ENCODE peak calls at places on chromosomes 16 and 17, in seven cellular contexts. H is GM23248; D is astrocyte; F is fibroblast of lung; R is SK-N-SH; N is cardiac muscle cell; C is CD8-positive, alpha-beta T cell. Y is an unnamed sample.

GRCh38 chr17:79627184-79627765 is 16.4 kb upstream of the RBFOX3 start:
- DNase-seq in H (no peak), D (no peak), F (no peak), R (peak), N (no peak), C (no peak), Y (no peak)

GRCh38 chr16:1953734-1954133 is 755 bp downstream of the RPL3L start:
- DNase-seq in H (no peak), D (no peak), F (no peak), R (no peak), N (no peak), C (no peak), Y (no peak)

GRCh38 chr17:60248618-60249516 is 99.1 kb downstream of the CA4 start:
- DNase-seq in H (no peak), D (no peak), F (no peak), R (no peak), N (no peak), C (no peak), Y (peak)

GRCh38 chr17:36942031-36942599 is 4.8 kb downstream of the LHX1 start:
- DNase-seq in H (no peak), D (no peak), F (no peak), R (peak), N (peak), C (no peak), Y (no peak)

GRCh38 chr17:27315796-27316465 is 22.0 kb downstream of the WSB1 start:
- DNase-seq in H (no peak), D (no peak), F (no peak), R (no peak), N (no peak), C (no peak), Y (no peak)

GRCh38 chr17:15262291-15263205 is 2.6 kb downstream of the PMP22 start:
- DNase-seq in H (peak), D (peak), F (peak), R (peak), N (peak), C (no peak), Y (peak)

GRCh38 chr16:87806246-87806607 is 40.4 kb upstream of the KLHDC4 start:
- DNase-seq in H (peak), D (peak), F (peak), R (no peak), N (no peak), C (no peak), Y (peak)

GRCh38 chr17:48357727-48358126 is 72.3 kb downstream of the SKAP1 start:
- DNase-seq in H (no peak), D (no peak), F (no peak), R (no peak), N (no peak), C (no peak), Y (no peak)

GRCh38 chr17:55122114-55122513 is 142.6 kb upstream of the HLF start:
- DNase-seq in H (no peak), D (no peak), F (no peak), R (no peak), N (no peak), C (no peak), Y (no peak)

GRCh38 chr17:6823011-6823442 is 8.5 kb downstream of the TEKT1 start:
- DNase-seq in H (peak), D (peak), F (peak), R (no peak), N (peak), C (no peak), Y (peak)

GRCh38 chr17:45222273-45222993 is 748 bp downstream of the FMNL1 start:
- DNase-seq in H (no peak), D (no peak), F (no peak), R (peak), N (no peak), C (peak), Y (no peak)

GRCh38 chr16:72836985-72837384 is 210.9 kb downstream of the ZFHX3 start:
- DNase-seq in H (no peak), D (no peak), F (no peak), R (no peak), N (no peak), C (no peak), Y (no peak)

GRCh38 chr17:77472837-77473214 is 332.1 kb downstream of the SEC14L1 start:
- DNase-seq in H (no peak), D (no peak), F (no peak), R (no peak), N (no peak), C (no peak), Y (no peak)

GRCh38 chr17:61770043-61770442 is 93.3 kb downstream of the BRIP1 start:
- DNase-seq in H (peak), D (no peak), F (no peak), R (no peak), N (no peak), C (no peak), Y (peak)

GRCh38 chr17:55454906-55455474 is 33.4 kb upstream of the MMD start:
- DNase-seq in H (peak), D (peak), F (peak), R (no peak), N (peak), C (no peak), Y (peak)

GRCh38 chr16:15418206-15418605 is 16.2 kb upstream of the BMERB1 start:
- DNase-seq in H (no peak), D (no peak), F (no peak), R (no peak), N (no peak), C (no peak), Y (no peak)

GRCh38 chr16:79317521-79317920 is 283.0 kb downstream of the MAF start:
- DNase-seq in H (no peak), D (no peak), F (no peak), R (no peak), N (no peak), C (no peak), Y (no peak)

GRCh38 chr17:54900457-54901229 is at the start of gene TOM1L1:
- DNase-seq in H (peak), D (peak), F (peak), R (peak), N (peak), C (no peak), Y (peak)

GRCh38 chr17:55763856-55764255 is 13.0 kb downstream of the PCTP start:
- DNase-seq in H (no peak), D (no peak), F (peak), R (no peak), N (peak), C (no peak), Y (peak)

GRCh38 chr17:43042025-43042424 is 17.0 kb downstream of the RND2 start:
- DNase-seq in H (peak), D (no peak), F (no peak), R (no peak), N (no peak), C (no peak), Y (no peak)

GRCh38 chr16:842631-843560 is 42.4 kb upstream of the GNG13 start:
- DNase-seq in H (no peak), D (no peak), F (no peak), R (no peak), N (no peak), C (no peak), Y (no peak)

GRCh38 chr17:78679495-78680395 is 102.3 kb downstream of the CYTH1 start:
- DNase-seq in H (no peak), D (no peak), F (no peak), R (no peak), N (no peak), C (no peak), Y (no peak)

GRCh38 chr17:73293480-73293911 is 18.3 kb downstream of the CDC42EP4 start:
- DNase-seq in H (peak), D (peak), F (peak), R (peak), N (peak), C (no peak), Y (peak)

DNA sequence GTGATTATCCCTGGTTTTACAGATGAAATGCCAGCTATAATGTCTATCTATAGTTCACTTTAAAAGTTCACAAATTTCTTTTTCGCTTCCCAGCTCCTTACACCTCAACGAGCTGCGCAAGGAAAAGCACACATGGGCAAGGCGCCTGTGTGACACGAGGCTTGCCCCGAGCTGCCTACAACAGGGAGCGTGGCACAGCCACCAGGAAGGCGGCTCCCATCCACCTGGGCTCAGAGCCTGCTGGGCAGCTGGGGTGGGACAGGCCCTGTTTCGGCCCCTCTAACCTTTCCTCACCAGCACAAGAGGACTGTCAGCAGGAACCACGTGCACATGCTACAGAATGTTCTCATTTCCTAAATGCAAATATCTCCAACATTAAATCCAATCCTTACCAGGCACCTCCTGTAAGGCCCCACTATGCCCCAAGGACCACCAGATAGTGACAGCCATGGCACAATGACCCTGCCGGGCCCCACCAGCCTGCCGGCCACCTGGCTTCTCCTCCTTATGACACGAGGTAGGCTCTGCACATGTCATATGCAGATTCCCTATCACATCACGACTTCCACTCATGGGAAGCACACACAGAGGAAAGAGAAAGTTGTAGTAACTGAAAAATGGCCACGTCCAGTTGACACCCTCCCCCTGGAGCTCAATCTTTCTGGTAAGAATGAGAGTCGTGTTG is 92.1 kb downstream of the ZNF778 start:
- DNase-seq in H (no peak), D (no peak), F (no peak), R (no peak), N (no peak), C (no peak), Y (no peak)
- H3K4me3 ChIP-seq in H (no peak), D (no peak), F (no peak), R (no peak), N (no peak), C (no peak), Y (no peak)

DNA sequence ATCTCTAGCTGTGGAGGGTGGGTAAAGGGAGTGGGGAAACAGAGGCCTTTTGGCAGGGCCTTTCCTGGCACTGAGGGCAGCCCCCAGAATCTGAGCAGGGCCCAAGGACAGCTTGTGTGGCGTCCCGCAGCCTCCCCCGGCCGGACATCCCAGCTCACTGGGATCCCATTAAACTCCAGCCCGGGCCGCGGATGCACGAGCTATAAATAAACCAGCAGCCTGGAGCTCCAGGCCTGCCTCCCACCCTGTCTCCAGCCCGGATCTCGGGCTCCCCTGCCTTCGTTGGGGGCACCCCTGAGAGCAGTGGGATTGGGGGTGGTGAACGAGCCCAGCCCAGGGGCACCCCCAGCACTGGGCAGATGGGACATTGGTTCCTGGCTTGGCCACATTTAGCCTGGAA is 13.8 kb upstream of the AATK start:
- DNase-seq in H (no peak), D (no peak), F (no peak), R (no peak), N (no peak), C (no peak), Y (no peak)
- H3K4me3 ChIP-seq in H (no peak), D (no peak), F (no peak), R (no peak), N (no peak), C (no peak), Y (no peak)

GRCh38 chr17:2089021-2089422 is 34.1 kb downstream of the HIC1 start:
- DNase-seq in H (peak), D (peak), F (peak), R (no peak), N (peak), C (no peak), Y (peak)
- H3K4me3 ChIP-seq in H (peak), D (no peak), F (peak), R (peak), N (no peak), C (peak), Y (peak)

GRCh38 chr17:50196826-50197225 is 4.6 kb downstream of the COL1A1 start:
- DNase-seq in H (peak), D (peak), F (peak), R (no peak), N (peak), C (no peak), Y (peak)
- H3K4me3 ChIP-seq in H (peak), D (peak), F (no peak), R (peak), N (no peak), C (no peak), Y (peak)

GRCh38 chr17:71655542-71655941 is 465.3 kb upstream of the SOX9 start:
- DNase-seq in H (no peak), D (no peak), F (no peak), R (no peak), N (no peak), C (no peak), Y (no peak)
- H3K4me3 ChIP-seq in H (no peak), D (no peak), F (no peak), R (no peak), N (no peak), C (no peak), Y (no peak)

GRCh38 chr17:81276781-81277180 is 18.3 kb downstream of the SLC38A10 start:
- DNase-seq in H (no peak), D (no peak), F (no peak), R (no peak), N (no peak), C (no peak), Y (no peak)

GRCh38 chr17:81278831-81279230 is 16.3 kb downstream of the SLC38A10 start:
- DNase-seq in H (no peak), D (no peak), F (no peak), R (no peak), N (no peak), C (no peak), Y (no peak)

GRCh38 chr17:81277421-81277820 is 17.7 kb downstream of the SLC38A10 start:
- DNase-seq in H (no peak), D (no peak), F (peak), R (peak), N (peak), C (no peak), Y (no peak)

GRCh38 chr17:81279278-81280073 is 15.6 kb downstream of the SLC38A10 start:
- DNase-seq in H (no peak), D (no peak), F (no peak), R (no peak), N (no peak), C (no peak), Y (no peak)

GRCh38 chr17:81277938-81278693 is 17.0 kb downstream of the SLC38A10 start:
- DNase-seq in H (no peak), D (no peak), F (peak), R (no peak), N (peak), C (no peak), Y (no peak)
- H3K4me3 ChIP-seq in H (no peak), D (no peak), F (peak), R (no peak), N (no peak), C (no peak), Y (no peak)

GRCh38 chr16:4264546-4264945 is 8.3 kb downstream of the TFAP4 start:
- DNase-seq in H (peak), D (no peak), F (peak), R (peak), N (peak), C (no peak), Y (no peak)

GRCh38 chr16:4265676-4266075 is 7.1 kb downstream of the TFAP4 start:
- DNase-seq in H (no peak), D (no peak), F (no peak), R (no peak), N (no peak), C (no peak), Y (no peak)

GRCh38 chr16:4261557-4262172 is 11.2 kb downstream of the TFAP4 start:
- DNase-seq in H (peak), D (peak), F (peak), R (peak), N (peak), C (peak), Y (no peak)

GRCh38 chr16:4262303-4262835 is 10.5 kb downstream of the TFAP4 start:
- DNase-seq in H (no peak), D (no peak), F (no peak), R (peak), N (no peak), C (no peak), Y (no peak)

GRCh38 chr16:4263504-4264436 is 9.1 kb downstream of the TFAP4 start:
- DNase-seq in H (peak), D (no peak), F (peak), R (peak), N (peak), C (no peak), Y (peak)
- H3K4me3 ChIP-seq in H (peak), D (no peak), F (no peak), R (no peak), N (no peak), C (no peak), Y (no peak)